ENCODE peak calls at places on chromosomes 11 and 22, in seven cellular contexts. One of them, this sample, is unnamed.

GRCh38 chr11:117535870-117536411 is 208.3 kb downstream of the CEP164 start:
- DNase-seq in fibroblast of villous mesenchyme: no peak
- DNase-seq in fibroblast of the aortic adventitia: no peak
- DNase-seq in cardiac muscle cell: no peak
- DNase-seq in kidney: no peak
- DNase-seq in OCI-LY7: no peak
- DNase-seq in suprapubic skin: no peak
- DNase-seq in this sample: no peak

GRCh38 chr22:27610863-27611786 is 190.4 kb downstream of the MN1 start:
- DNase-seq in fibroblast of villous mesenchyme: no peak
- DNase-seq in fibroblast of the aortic adventitia: no peak
- DNase-seq in cardiac muscle cell: no peak
- DNase-seq in kidney: no peak
- DNase-seq in OCI-LY7: no peak
- DNase-seq in suprapubic skin: no peak
- DNase-seq in this sample: no peak

GRCh38 chr22:49847751-49848689 is 5.6 kb upstream of the ZBED4 start:
- DNase-seq in fibroblast of villous mesenchyme: peak; percentile 13
- DNase-seq in fibroblast of the aortic adventitia: no peak
- DNase-seq in cardiac muscle cell: peak; percentile 38
- DNase-seq in kidney: peak; percentile 77
- DNase-seq in OCI-LY7: no peak
- DNase-seq in suprapubic skin: no peak
- DNase-seq in this sample: no peak

GRCh38 chr11:33476945-33477584 is 219.9 kb downstream of the HIPK3 start:
- DNase-seq in fibroblast of villous mesenchyme: peak; percentile 12
- DNase-seq in fibroblast of the aortic adventitia: peak; percentile 17
- DNase-seq in cardiac muscle cell: no peak
- DNase-seq in kidney: no peak
- DNase-seq in OCI-LY7: no peak
- DNase-seq in suprapubic skin: no peak
- DNase-seq in this sample: peak; percentile 33

GRCh38 chr11:74870485-74870884 is 78.4 kb downstream of the XRRA1 start:
- DNase-seq in fibroblast of villous mesenchyme: peak; percentile 65
- DNase-seq in fibroblast of the aortic adventitia: peak; percentile 64
- DNase-seq in cardiac muscle cell: no peak
- DNase-seq in kidney: no peak
- DNase-seq in OCI-LY7: peak; percentile 63
- DNase-seq in suprapubic skin: no peak
- DNase-seq in this sample: peak; percentile 41

GRCh38 chr22:31692186-31692886 is 30.3 kb upstream of the PISD start:
- DNase-seq in fibroblast of villous mesenchyme: peak; percentile 46
- DNase-seq in fibroblast of the aortic adventitia: no peak
- DNase-seq in cardiac muscle cell: no peak
- DNase-seq in kidney: no peak
- DNase-seq in OCI-LY7: no peak
- DNase-seq in suprapubic skin: no peak
- DNase-seq in this sample: peak; percentile 54

GRCh38 chr11:5600374-5600851 is 4.0 kb downstream of the TRIM6 start:
- DNase-seq in fibroblast of villous mesenchyme: peak; percentile 93
- DNase-seq in fibroblast of the aortic adventitia: peak; percentile 94
- DNase-seq in cardiac muscle cell: peak; percentile 85
- DNase-seq in kidney: peak; percentile 78
- DNase-seq in OCI-LY7: peak; percentile 82
- DNase-seq in suprapubic skin: no peak
- DNase-seq in this sample: peak; percentile 90

GRCh38 chr11:36376315-36376887 is 80.3 kb downstream of the PRR5L start:
- DNase-seq in fibroblast of villous mesenchyme: peak; percentile 43
- DNase-seq in fibroblast of the aortic adventitia: peak; percentile 13
- DNase-seq in cardiac muscle cell: peak; percentile 22
- DNase-seq in kidney: peak; percentile 84
- DNase-seq in OCI-LY7: no peak
- DNase-seq in suprapubic skin: no peak
- DNase-seq in this sample: peak; percentile 42

GRCh38 chr11:124069429-124070401 is 28.6 kb upstream of the OR10G7 start:
- DNase-seq in fibroblast of villous mesenchyme: peak; percentile 64
- DNase-seq in fibroblast of the aortic adventitia: peak; percentile 53
- DNase-seq in cardiac muscle cell: peak; percentile 61
- DNase-seq in kidney: peak; percentile 66
- DNase-seq in OCI-LY7: peak; percentile 72
- DNase-seq in suprapubic skin: no peak
- DNase-seq in this sample: peak; percentile 78

GRCh38 chr22:28791841-28792490 is 8.4 kb downstream of the XBP1 start:
- DNase-seq in fibroblast of villous mesenchyme: peak; percentile 58
- DNase-seq in fibroblast of the aortic adventitia: no peak
- DNase-seq in cardiac muscle cell: no peak
- DNase-seq in kidney: no peak
- DNase-seq in OCI-LY7: peak; percentile 95
- DNase-seq in suprapubic skin: no peak
- DNase-seq in this sample: no peak

GRCh38 chr11:31871310-31872073 is 60.4 kb upstream of the PAX6 start:
- DNase-seq in fibroblast of villous mesenchyme: no peak
- DNase-seq in fibroblast of the aortic adventitia: no peak
- DNase-seq in cardiac muscle cell: no peak
- DNase-seq in kidney: no peak
- DNase-seq in OCI-LY7: no peak
- DNase-seq in suprapubic skin: no peak
- DNase-seq in this sample: no peak

GRCh38 chr11:2300936-2301630 is 635 bp downstream of the C11orf21 start:
- DNase-seq in fibroblast of villous mesenchyme: no peak
- DNase-seq in fibroblast of the aortic adventitia: no peak
- DNase-seq in cardiac muscle cell: no peak
- DNase-seq in kidney: peak; percentile 66
- DNase-seq in OCI-LY7: no peak
- DNase-seq in suprapubic skin: no peak
- DNase-seq in this sample: no peak

DNA sequence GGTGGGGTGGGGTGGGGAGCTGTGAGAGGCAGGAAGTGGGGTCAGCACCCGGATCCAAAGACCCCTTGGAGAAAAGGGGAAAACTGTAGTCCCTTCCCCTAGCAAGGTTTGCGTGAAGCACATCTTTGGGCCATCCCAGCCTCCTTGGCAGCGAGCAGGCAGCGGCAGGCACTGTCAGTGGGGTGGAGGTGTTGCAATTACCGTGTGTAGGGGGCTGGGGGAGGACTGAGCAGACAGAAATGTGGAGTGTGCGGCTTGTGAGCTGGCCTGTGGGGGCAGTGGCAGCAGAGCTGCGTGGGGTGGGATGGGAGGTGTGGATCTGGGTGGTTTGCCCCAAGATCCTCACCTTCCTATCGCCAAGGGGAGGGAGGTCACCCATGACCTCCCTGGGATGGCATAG is 16.4 kb downstream of the DAGLA start:
- DNase-seq in fibroblast of villous mesenchyme: no peak
- DNase-seq in fibroblast of the aortic adventitia: no peak
- DNase-seq in cardiac muscle cell: no peak
- DNase-seq in kidney: no peak
- DNase-seq in OCI-LY7: no peak
- DNase-seq in suprapubic skin: no peak
- DNase-seq in this sample: peak; percentile 54
- TF ChIP-seq CTCF in fibroblast of villous mesenchyme: no peak
- TF ChIP-seq CTCF in fibroblast of the aortic adventitia: no peak
- TF ChIP-seq CTCF in cardiac muscle cell: no peak
- TF ChIP-seq CTCF in kidney: no peak
- TF ChIP-seq CTCF in OCI-LY7: no peak
- TF ChIP-seq CTCF in suprapubic skin: no peak
- TF ChIP-seq CTCF in this sample: no peak

DNA sequence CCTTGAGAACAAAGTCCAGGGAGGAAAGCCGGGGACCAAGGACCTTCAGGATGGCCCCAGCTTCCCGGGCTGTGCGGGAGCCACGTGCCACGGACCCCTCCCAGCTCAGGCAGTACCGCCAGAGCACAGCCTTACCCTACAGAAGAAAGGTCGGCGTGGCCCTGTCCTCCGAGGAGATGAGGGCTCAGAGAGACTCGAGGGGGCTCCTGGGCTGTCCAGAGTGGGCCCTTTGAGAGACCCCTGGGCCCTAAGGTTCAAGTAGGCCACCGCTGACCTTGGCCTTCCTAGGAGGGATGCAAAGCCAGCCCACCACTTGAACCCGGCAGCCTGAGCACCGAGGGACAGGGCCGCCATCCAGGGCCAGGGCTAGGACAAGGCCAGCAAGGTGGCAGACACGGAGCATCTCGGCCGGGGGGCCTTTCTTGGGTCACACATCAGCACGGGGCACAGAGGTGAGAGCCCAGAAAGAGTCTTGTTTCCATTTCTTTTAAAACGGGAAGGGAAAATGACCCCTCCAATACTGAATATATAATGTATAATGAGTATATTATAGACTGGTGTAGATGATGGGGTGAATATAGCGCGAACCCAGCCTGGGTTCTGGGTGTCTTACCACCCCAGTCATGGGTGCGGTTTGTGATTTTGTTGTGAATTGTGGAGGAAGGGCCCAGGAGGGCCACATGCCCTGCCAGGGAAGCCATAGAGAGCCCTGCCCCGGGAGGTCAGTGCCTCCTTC is 34.4 kb upstream of the PPARA start:
- DNase-seq in fibroblast of villous mesenchyme: no peak
- DNase-seq in fibroblast of the aortic adventitia: no peak
- DNase-seq in cardiac muscle cell: no peak
- DNase-seq in kidney: no peak
- DNase-seq in OCI-LY7: no peak
- DNase-seq in suprapubic skin: no peak
- DNase-seq in this sample: no peak
- H3K4me3 ChIP-seq in fibroblast of villous mesenchyme: no peak overlapping the region
- H3K4me3 ChIP-seq in fibroblast of the aortic adventitia: no peak overlapping the region
- H3K4me3 ChIP-seq in cardiac muscle cell: no peak overlapping the region
- H3K4me3 ChIP-seq in kidney: no peak overlapping the region
- H3K4me3 ChIP-seq in OCI-LY7: no peak overlapping the region
- H3K4me3 ChIP-seq in suprapubic skin: no peak overlapping the region
- H3K4me3 ChIP-seq in this sample: no peak overlapping the region

GRCh38 chr11:104256525-104256924 is 92.6 kb upstream of the PDGFD start:
- DNase-seq in fibroblast of villous mesenchyme: no peak
- DNase-seq in fibroblast of the aortic adventitia: peak; percentile 28
- DNase-seq in cardiac muscle cell: peak; percentile 10
- DNase-seq in kidney: no peak
- DNase-seq in OCI-LY7: no peak
- DNase-seq in suprapubic skin: no peak
- DNase-seq in this sample: peak; percentile 24
- TF ChIP-seq CTCF in fibroblast of villous mesenchyme: no peak
- TF ChIP-seq CTCF in fibroblast of the aortic adventitia: no peak
- TF ChIP-seq CTCF in cardiac muscle cell: peak; percentile 35
- TF ChIP-seq CTCF in kidney: no peak
- TF ChIP-seq CTCF in OCI-LY7: peak; percentile 21
- TF ChIP-seq CTCF in suprapubic skin: no peak
- TF ChIP-seq CTCF in this sample: peak; percentile 41

GRCh38 chr11:112016765-112017356 is 8.3 kb upstream of the DLAT start:
- DNase-seq in fibroblast of villous mesenchyme: peak; percentile 42
- DNase-seq in fibroblast of the aortic adventitia: peak; percentile 83
- DNase-seq in cardiac muscle cell: no peak
- DNase-seq in kidney: no peak
- DNase-seq in OCI-LY7: no peak
- DNase-seq in suprapubic skin: no peak
- DNase-seq in this sample: peak; percentile 59

GRCh38 chr11:112017538-112017937 is 7.7 kb upstream of the DLAT start:
- DNase-seq in fibroblast of villous mesenchyme: peak; percentile 41
- DNase-seq in fibroblast of the aortic adventitia: peak; percentile 59
- DNase-seq in cardiac muscle cell: peak; percentile 23
- DNase-seq in kidney: no peak
- DNase-seq in OCI-LY7: no peak
- DNase-seq in suprapubic skin: no peak
- DNase-seq in this sample: no peak

GRCh38 chr11:112019066-112019465 is 6.1 kb upstream of the DLAT start:
- DNase-seq in fibroblast of villous mesenchyme: no peak
- DNase-seq in fibroblast of the aortic adventitia: no peak
- DNase-seq in cardiac muscle cell: no peak
- DNase-seq in kidney: no peak
- DNase-seq in OCI-LY7: no peak
- DNase-seq in suprapubic skin: no peak
- DNase-seq in this sample: no peak

GRCh38 chr11:112013501-112014164 is 11.6 kb upstream of the DLAT start:
- DNase-seq in fibroblast of villous mesenchyme: peak; percentile 49
- DNase-seq in fibroblast of the aortic adventitia: no peak
- DNase-seq in cardiac muscle cell: no peak
- DNase-seq in kidney: no peak
- DNase-seq in OCI-LY7: no peak
- DNase-seq in suprapubic skin: no peak
- DNase-seq in this sample: peak; percentile 59

DNA sequence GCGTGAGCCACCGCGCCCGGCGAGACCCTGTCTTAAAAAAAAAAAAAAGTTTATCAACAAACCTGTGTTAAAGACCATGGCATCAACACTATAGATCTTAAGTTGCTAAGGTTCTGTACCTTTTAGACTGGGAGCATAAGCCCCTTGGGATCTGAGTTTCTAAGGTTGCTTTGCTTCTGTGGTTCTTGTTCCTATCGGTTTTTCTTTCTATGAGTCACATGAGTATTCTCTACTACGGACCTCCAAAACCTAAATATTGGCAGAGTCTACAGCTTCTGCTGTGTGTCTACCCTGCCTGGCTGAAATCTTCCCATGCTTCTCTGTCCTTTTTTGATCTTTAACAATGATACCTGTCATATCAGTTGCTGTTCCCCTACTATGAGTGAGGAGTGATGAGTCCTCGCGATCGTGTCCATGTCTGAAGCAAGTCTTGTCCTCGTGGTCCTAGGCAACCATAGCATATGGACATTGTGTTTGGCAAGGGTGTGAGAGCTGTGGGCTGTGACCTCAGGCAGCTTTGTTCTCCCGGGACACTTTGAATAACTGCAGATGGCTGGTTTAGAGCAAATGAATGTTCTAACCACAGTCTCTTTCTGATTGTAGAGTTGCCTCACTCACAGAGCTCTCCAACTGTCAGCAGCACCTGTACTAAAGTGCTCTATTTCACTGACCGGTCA is 9.0 kb upstream of the DLAT start:
- DNase-seq in fibroblast of villous mesenchyme: peak; percentile 59
- DNase-seq in fibroblast of the aortic adventitia: peak; percentile 53
- DNase-seq in cardiac muscle cell: peak; percentile 69
- DNase-seq in kidney: no peak
- DNase-seq in OCI-LY7: no peak
- DNase-seq in suprapubic skin: no peak
- DNase-seq in this sample: no peak
- H3K4me3 ChIP-seq in fibroblast of villous mesenchyme: no peak overlapping the region
- H3K4me3 ChIP-seq in fibroblast of the aortic adventitia: no peak overlapping the region
- H3K4me3 ChIP-seq in cardiac muscle cell: no peak overlapping the region
- H3K4me3 ChIP-seq in kidney: no peak overlapping the region
- H3K4me3 ChIP-seq in OCI-LY7: no peak overlapping the region
- H3K4me3 ChIP-seq in suprapubic skin: no peak overlapping the region
- H3K4me3 ChIP-seq in this sample: no peak overlapping the region

DNA sequence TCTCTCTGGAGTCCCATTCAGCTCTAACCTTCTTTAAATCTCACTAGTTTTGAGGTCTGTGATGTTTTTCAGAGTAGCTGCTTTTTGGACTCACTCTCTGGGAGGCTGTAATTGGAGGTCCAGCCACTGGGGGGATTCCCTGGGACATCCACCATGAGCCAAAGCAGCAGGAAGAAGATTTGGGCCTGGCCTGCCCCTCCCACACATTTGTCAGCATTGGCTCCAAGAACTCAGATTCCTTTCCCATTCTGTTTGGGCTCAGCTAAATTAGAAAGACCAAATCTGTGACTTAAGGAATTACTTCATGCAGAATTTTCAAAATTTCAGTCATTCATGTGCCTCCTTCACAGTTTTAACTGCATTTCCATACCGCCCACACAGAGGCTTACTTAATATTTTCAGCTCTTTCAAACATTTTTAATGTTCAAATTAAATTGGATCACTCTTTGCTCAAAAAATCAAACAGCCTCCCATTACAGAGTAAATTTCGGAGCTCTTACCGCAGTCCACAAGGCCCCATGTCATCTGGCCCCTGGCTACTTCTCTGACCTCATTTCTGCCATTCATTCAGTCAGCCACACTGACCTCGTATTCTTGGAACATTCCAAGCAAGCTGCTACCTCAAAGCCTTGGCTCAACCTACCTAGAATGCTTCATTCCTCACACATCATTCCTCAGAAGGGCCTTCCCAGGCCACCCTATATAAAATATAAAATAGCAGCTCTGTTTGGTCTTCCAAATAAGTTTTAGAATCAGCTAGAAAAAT is 54.5 kb upstream of the RRAS2 start:
- DNase-seq in fibroblast of villous mesenchyme: peak; percentile 31
- DNase-seq in fibroblast of the aortic adventitia: peak; percentile 82
- DNase-seq in cardiac muscle cell: no peak
- DNase-seq in kidney: no peak
- DNase-seq in OCI-LY7: no peak
- DNase-seq in suprapubic skin: no peak
- DNase-seq in this sample: no peak
- TF ChIP-seq CTCF in fibroblast of villous mesenchyme: peak; percentile 35
- TF ChIP-seq CTCF in fibroblast of the aortic adventitia: peak; percentile 58
- TF ChIP-seq CTCF in cardiac muscle cell: peak; percentile 43
- TF ChIP-seq CTCF in kidney: no peak
- TF ChIP-seq CTCF in OCI-LY7: peak; percentile 26
- TF ChIP-seq CTCF in suprapubic skin: no peak
- TF ChIP-seq CTCF in this sample: no peak